ENCODE peak calls at places on chromosome 20, in five cellular contexts. Y is prostate gland, R is GM12878, E is sigmoid colon, Z is Panc1. D is an unnamed sample.

GRCh38 chr20:59428441-59429205 is 128.2 kb downstream of the EDN3 start:
- DNase-seq in Z (no peak), E (no peak), R (no peak), Y (peak), D (no peak)

GRCh38 chr20:36845288-36845969 is 30.5 kb upstream of the TLDC2 start:
- DNase-seq in Y (no peak), E (no peak), R (no peak), Z (no peak), D (peak)

GRCh38 chr20:62668441-62669027 is 26.2 kb downstream of the SLCO4A1 start:
- DNase-seq in R (no peak), Z (peak), E (peak), Y (peak), D (no peak)

GRCh38 chr20:16576219-16576618 is 3.0 kb upstream of the KIF16B start:
- DNase-seq in Z (no peak), R (no peak), E (no peak), Y (no peak), D (no peak)

GRCh38 chr20:54291339-54292060 is 83.6 kb downstream of the PFDN4 start:
- DNase-seq in E (no peak), R (no peak), Y (no peak), Z (no peak), D (no peak)

GRCh38 chr20:51021067-51022025 is 1.6 kb downstream of the KCNG1 start:
- DNase-seq in R (no peak), E (no peak), Z (no peak), Y (no peak), D (no peak)

GRCh38 chr20:62711703-62712101 is 3.1 kb downstream of the NTSR1 start:
- DNase-seq in R (no peak), Z (no peak), E (peak), Y (no peak), D (no peak)

GRCh38 chr20:41447026-41447425 is 80.4 kb upstream of the EMILIN3 start:
- DNase-seq in R (no peak), Y (no peak), E (no peak), Z (no peak), D (no peak)

GRCh38 chr20:32191873-32192272 is 15.7 kb downstream of the PLAGL2 start:
- DNase-seq in Y (no peak), R (no peak), E (no peak), Z (no peak), D (no peak)

GRCh38 chr20:22312744-22313346 is 271.5 kb downstream of the FOXA2 start:
- DNase-seq in Z (peak), E (no peak), R (no peak), Y (peak), D (no peak)

GRCh38 chr20:2144850-2145249 is 43.2 kb downstream of the STK35 start:
- DNase-seq in R (no peak), E (no peak), Y (no peak), Z (no peak), D (peak)

GRCh38 chr20:22582386-22582959 is 1.9 kb downstream of the FOXA2 start:
- DNase-seq in Y (no peak), Z (no peak), E (no peak), R (no peak), D (no peak)

GRCh38 chr20:37267684-37268313 is 6.2 kb upstream of the GHRH start:
- DNase-seq in Z (no peak), R (no peak), Y (no peak), E (no peak), D (no peak)

DNA sequence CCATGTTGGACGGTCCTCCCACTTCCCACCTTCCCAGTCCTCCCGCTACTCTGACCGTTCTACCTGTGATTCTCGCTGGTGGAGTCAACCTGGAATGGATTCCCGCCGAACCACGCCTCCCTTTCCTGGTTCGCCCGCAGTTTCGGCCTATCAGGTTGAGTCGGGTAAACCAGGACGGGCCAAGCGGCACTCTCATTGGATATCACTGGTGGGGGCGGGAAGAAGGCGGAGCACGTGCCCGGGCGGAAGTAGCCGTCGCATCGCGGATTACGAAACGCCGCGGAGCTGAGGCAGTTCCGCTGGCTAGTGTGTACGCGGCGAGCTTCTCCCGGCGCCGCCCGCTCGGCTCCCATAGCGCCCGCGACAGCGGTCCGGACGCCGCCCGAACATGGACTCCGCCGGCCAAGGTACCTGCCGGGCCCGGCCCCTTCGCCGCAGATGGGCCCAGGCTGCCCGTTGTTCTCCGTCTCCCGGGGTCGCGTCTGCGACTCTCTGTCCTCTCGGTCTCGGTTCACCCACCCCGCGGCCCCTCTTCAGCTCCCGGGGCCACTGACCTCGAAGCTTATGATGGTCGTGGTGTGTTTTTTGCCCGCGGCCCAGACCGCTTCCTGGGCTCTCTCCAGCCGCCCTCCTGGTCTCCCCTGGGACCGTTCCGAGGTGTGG is at the start of gene TPD52L2:
- DNase-seq in E (peak), Z (peak), Y (peak), R (peak), D (peak)
- TF ChIP-seq POLR2AphosphoS5 in E (peak), Z (peak), Y (peak), R (peak), D (peak)

GRCh38 chr20:57698191-57698866 is 11.5 kb downstream of the PMEPA1 start:
- DNase-seq in Z (peak), E (no peak), R (no peak), Y (no peak), D (no peak)

GRCh38 chr20:57701090-57701489 is 8.7 kb downstream of the PMEPA1 start:
- DNase-seq in Z (no peak), Y (no peak), R (no peak), E (no peak), D (no peak)

GRCh38 chr20:57699395-57699794 is 10.4 kb downstream of the PMEPA1 start:
- DNase-seq in Y (no peak), Z (no peak), E (no peak), R (no peak), D (no peak)

GRCh38 chr20:57697540-57697939 is 12.3 kb downstream of the PMEPA1 start:
- DNase-seq in E (no peak), Z (no peak), Y (no peak), R (no peak), D (no peak)

DNA sequence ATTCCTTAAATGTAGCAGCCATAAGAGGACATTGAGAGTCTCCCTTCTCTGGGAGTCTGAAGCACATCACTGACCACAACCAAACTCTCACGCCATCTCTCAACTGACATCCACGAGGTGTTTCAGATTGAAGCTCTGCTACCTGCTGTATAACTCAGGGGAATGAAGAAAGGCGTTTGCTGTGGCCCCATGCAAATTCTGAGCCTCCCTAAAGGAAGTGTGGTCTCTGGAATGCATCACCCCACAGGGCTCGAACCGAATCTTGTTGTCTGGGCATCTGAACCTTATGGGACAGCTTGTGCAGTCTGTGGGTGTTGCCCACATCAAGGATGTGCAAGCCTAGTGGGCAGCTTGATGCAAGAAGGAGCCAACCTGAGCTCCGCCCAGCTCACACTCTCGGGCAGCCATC is 10.9 kb downstream of the PMEPA1 start:
- DNase-seq in Y (no peak), R (no peak), E (no peak), Z (peak), D (no peak)
- TF ChIP-seq CTCF in Y (no peak), R (no peak), E (no peak), Z (no peak), D (no peak)

DNA sequence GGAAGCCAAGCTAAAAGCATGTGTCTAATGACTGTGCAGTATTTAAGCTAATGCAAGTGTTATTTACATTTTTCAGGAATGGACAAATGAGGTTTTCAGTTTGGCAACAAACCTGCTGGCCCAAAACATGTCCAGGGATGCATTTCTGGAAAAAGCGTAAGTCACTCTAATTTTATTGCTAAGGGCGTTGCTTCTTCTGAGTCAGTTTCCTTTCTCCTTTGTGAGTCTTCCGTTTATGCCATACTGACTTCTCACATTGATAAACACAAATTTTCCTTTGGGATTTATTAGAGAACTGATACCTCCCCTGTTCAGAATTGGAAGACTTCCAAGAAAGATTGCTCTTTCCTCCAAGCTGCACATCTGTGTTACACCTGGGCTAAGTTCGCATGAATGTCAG is 422.9 kb upstream of the PLCB4 start:
- DNase-seq in Y (no peak), R (no peak), Z (no peak), E (no peak), D (no peak)
- TF ChIP-seq POLR2AphosphoS5 in Y (no peak), R (no peak), Z (no peak), E (no peak), D (no peak)

GRCh38 chr20:9467995-9468394 is 46.4 kb upstream of the LAMP5 start:
- DNase-seq in E (no peak), Z (no peak), Y (no peak), R (no peak), D (no peak)
- TF ChIP-seq CTCF in E (no peak), Z (peak), Y (peak), R (peak), D (peak)

DNA sequence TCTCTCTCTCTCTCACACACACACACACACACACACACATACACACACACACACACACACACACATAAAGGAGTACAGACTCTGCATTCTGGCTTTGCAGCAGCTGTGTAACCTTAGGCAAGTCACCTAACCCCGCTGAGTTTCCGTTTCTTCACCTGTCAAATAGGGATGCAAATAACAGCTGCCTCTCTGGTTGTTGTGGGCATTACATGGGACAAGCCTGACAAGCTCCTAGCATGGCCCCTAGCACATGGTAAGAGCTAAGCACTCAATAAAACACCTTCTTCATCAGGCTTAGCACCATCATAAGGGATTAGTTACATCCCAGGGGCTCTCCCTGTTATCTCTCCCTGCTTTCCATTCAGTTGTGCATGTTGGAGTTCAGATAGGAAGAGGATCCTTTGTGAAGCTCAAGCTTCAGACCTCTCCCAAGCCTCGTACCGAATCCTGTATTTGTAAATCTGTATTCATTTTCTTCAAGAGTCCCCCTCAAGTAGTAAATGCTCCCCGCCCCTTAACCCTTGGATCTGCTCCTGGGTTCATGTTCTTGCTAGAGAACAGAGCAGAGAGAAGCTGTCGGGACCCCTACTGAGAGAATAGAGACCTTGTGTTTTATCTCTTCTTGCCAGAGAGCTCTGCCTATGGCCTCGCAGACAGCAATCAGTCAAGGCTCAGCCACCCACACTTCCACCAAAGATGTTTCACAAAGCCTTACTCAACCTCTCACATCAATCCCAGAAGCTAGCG is 2.2 kb downstream of the SLC13A3 start:
- DNase-seq in Y (no peak), R (no peak), E (no peak), Z (no peak), D (no peak)
- TF ChIP-seq POLR2AphosphoS5 in Y (no peak), R (no peak), E (no peak), Z (no peak), D (no peak)

GRCh38 chr20:48605364-48606116 is 222.3 kb downstream of the PREX1 start:
- DNase-seq in Z (no peak), R (no peak), Y (no peak), E (peak), D (peak)
- TF ChIP-seq CTCF in Z (no peak), R (no peak), Y (no peak), E (no peak), D (no peak)

DNA sequence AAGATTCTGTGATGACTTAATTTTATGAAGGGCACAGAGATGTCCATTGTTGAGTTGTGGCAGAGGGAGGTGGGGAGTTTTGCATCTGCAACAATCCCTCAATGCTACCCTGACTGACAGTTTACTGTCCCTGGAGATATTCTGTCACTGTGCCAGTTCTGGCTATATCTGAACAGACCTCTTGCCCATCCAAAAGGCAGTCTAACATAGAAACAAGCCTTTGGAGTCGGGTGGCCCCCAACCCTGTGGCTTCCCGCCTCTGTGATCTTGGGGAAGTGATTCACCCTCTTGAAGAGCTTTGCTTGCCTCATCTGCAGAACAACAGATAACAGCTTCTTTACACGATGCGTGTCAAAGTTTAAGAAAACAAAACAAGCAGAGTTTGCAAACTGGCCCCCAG is 3.8 kb upstream of the E2F1 start:
- DNase-seq in R (no peak), Y (no peak), E (no peak), Z (no peak), D (no peak)
- TF ChIP-seq POLR2AphosphoS5 in R (no peak), Y (no peak), E (no peak), Z (no peak), D (no peak)

D was measured in spleen.